ENCODE peak calls at places on chromosomes 2 and 18, in five cellular contexts. One of them, this sample, is unnamed. For H3K4me1, the result is how much of the 10 kb centered on the place peaks cover.

GRCh38 chr2:45741451-45741850 is 90.0 kb downstream of the PRKCE start:
- DNase-seq in CD4-positive, CD25-positive, alpha-beta regulatory T cell: no peak
- DNase-seq in naive thymus-derived CD4-positive, alpha-beta T cell: no peak
- DNase-seq in colonic mucosa: no peak
- DNase-seq in H9: no peak
- DNase-seq in this sample: no peak

GRCh38 chr2:176066645-176067586 is 16.8 kb downstream of the EVX2 start:
- DNase-seq in H9: peak
- DNase-seq in naive thymus-derived CD4-positive, alpha-beta T cell: no peak
- DNase-seq in CD4-positive, CD25-positive, alpha-beta regulatory T cell: no peak
- DNase-seq in colonic mucosa: no peak
- DNase-seq in this sample: no peak

GRCh38 chr2:57022496-57022895 is 838.7 kb downstream of the CCDC85A start:
- DNase-seq in CD4-positive, CD25-positive, alpha-beta regulatory T cell: no peak
- DNase-seq in H9: peak
- DNase-seq in colonic mucosa: no peak
- DNase-seq in naive thymus-derived CD4-positive, alpha-beta T cell: no peak
- DNase-seq in this sample: no peak

GRCh38 chr2:6644261-6644660 is 221.4 kb downstream of the CMPK2 start:
- DNase-seq in naive thymus-derived CD4-positive, alpha-beta T cell: no peak
- DNase-seq in CD4-positive, CD25-positive, alpha-beta regulatory T cell: no peak
- DNase-seq in H9: no peak
- DNase-seq in colonic mucosa: no peak
- DNase-seq in this sample: no peak

GRCh38 chr2:181746844-181747243 is 66.5 kb upstream of the NEUROD1 start:
- DNase-seq in CD4-positive, CD25-positive, alpha-beta regulatory T cell: no peak
- DNase-seq in colonic mucosa: no peak
- DNase-seq in H9: no peak
- DNase-seq in naive thymus-derived CD4-positive, alpha-beta T cell: no peak
- DNase-seq in this sample: no peak

GRCh38 chr2:55133467-55134315 is 83.4 kb upstream of the RTN4 start:
- DNase-seq in colonic mucosa: no peak
- DNase-seq in CD4-positive, CD25-positive, alpha-beta regulatory T cell: peak
- DNase-seq in H9: peak
- DNase-seq in naive thymus-derived CD4-positive, alpha-beta T cell: peak
- DNase-seq in this sample: no peak

GRCh38 chr2:234446404-234447076 is 50.3 kb downstream of the ARL4C start:
- DNase-seq in H9: no peak
- DNase-seq in CD4-positive, CD25-positive, alpha-beta regulatory T cell: peak
- DNase-seq in naive thymus-derived CD4-positive, alpha-beta T cell: peak
- DNase-seq in colonic mucosa: peak
- DNase-seq in this sample: peak

GRCh38 chr2:218733615-218734021 is 23.0 kb downstream of the TTLL4 start:
- DNase-seq in colonic mucosa: no peak
- DNase-seq in H9: no peak
- DNase-seq in CD4-positive, CD25-positive, alpha-beta regulatory T cell: no peak
- DNase-seq in naive thymus-derived CD4-positive, alpha-beta T cell: no peak
- DNase-seq in this sample: no peak

GRCh38 chr2:127043367-127044164 is 63.4 kb downstream of the BIN1 start:
- DNase-seq in naive thymus-derived CD4-positive, alpha-beta T cell: no peak
- DNase-seq in H9: no peak
- DNase-seq in CD4-positive, CD25-positive, alpha-beta regulatory T cell: no peak
- DNase-seq in colonic mucosa: no peak
- DNase-seq in this sample: no peak

GRCh38 chr2:40455661-40456060 is 3.8 kb upstream of the SLC8A1 start:
- DNase-seq in CD4-positive, CD25-positive, alpha-beta regulatory T cell: no peak
- DNase-seq in H9: no peak
- DNase-seq in colonic mucosa: no peak
- DNase-seq in naive thymus-derived CD4-positive, alpha-beta T cell: no peak
- DNase-seq in this sample: peak

GRCh38 chr2:74564222-74564621 is 9.7 kb downstream of the DOK1 start:
- DNase-seq in H9: no peak
- DNase-seq in CD4-positive, CD25-positive, alpha-beta regulatory T cell: no peak
- DNase-seq in naive thymus-derived CD4-positive, alpha-beta T cell: no peak
- DNase-seq in colonic mucosa: no peak
- DNase-seq in this sample: no peak

GRCh38 chr2:188725981-188726380 is 248.2 kb upstream of the COL3A1 start:
- DNase-seq in naive thymus-derived CD4-positive, alpha-beta T cell: no peak
- DNase-seq in H9: no peak
- DNase-seq in CD4-positive, CD25-positive, alpha-beta regulatory T cell: no peak
- DNase-seq in colonic mucosa: no peak
- DNase-seq in this sample: no peak

GRCh38 chr2:239108459-239108858 is 260.6 kb downstream of the TWIST2 start:
- DNase-seq in colonic mucosa: no peak
- DNase-seq in CD4-positive, CD25-positive, alpha-beta regulatory T cell: no peak
- DNase-seq in H9: no peak
- DNase-seq in naive thymus-derived CD4-positive, alpha-beta T cell: no peak
- DNase-seq in this sample: no peak

GRCh38 chr2:43132523-43133301 is 93.7 kb downstream of the ZFP36L2 start:
- DNase-seq in colonic mucosa: no peak
- DNase-seq in naive thymus-derived CD4-positive, alpha-beta T cell: no peak
- DNase-seq in H9: no peak
- DNase-seq in CD4-positive, CD25-positive, alpha-beta regulatory T cell: no peak
- DNase-seq in this sample: no peak
- H3K4me1 ChIP-seq in colonic mucosa: under half
- H3K4me1 ChIP-seq in naive thymus-derived CD4-positive, alpha-beta T cell: half or more
- H3K4me1 ChIP-seq in H9: under half
- H3K4me1 ChIP-seq in CD4-positive, CD25-positive, alpha-beta regulatory T cell: half or more
- H3K4me1 ChIP-seq in this sample: half or more

GRCh38 chr18:75204262-75204977 is 4.5 kb downstream of the PTGR3 start:
- DNase-seq in colonic mucosa: peak
- DNase-seq in CD4-positive, CD25-positive, alpha-beta regulatory T cell: no peak
- DNase-seq in naive thymus-derived CD4-positive, alpha-beta T cell: no peak
- DNase-seq in H9: peak
- DNase-seq in this sample: peak
- H3K4me1 ChIP-seq in colonic mucosa: under half
- H3K4me1 ChIP-seq in CD4-positive, CD25-positive, alpha-beta regulatory T cell: under half
- H3K4me1 ChIP-seq in naive thymus-derived CD4-positive, alpha-beta T cell: under half
- H3K4me1 ChIP-seq in H9: under half
- H3K4me1 ChIP-seq in this sample: under half

GRCh38 chr18:63320041-63320689 is 596 bp upstream of the BCL2 start:
- DNase-seq in H9: peak
- DNase-seq in naive thymus-derived CD4-positive, alpha-beta T cell: peak
- DNase-seq in colonic mucosa: peak
- DNase-seq in CD4-positive, CD25-positive, alpha-beta regulatory T cell: peak
- DNase-seq in this sample: peak
- H3K4me1 ChIP-seq in H9: under half
- H3K4me1 ChIP-seq in naive thymus-derived CD4-positive, alpha-beta T cell: under half
- H3K4me1 ChIP-seq in colonic mucosa: under half
- H3K4me1 ChIP-seq in CD4-positive, CD25-positive, alpha-beta regulatory T cell: under half
- H3K4me1 ChIP-seq in this sample: under half

GRCh38 chr2:191488135-191488534 is 189.8 kb upstream of the NABP1 start:
- DNase-seq in naive thymus-derived CD4-positive, alpha-beta T cell: no peak
- DNase-seq in H9: no peak
- DNase-seq in colonic mucosa: peak
- DNase-seq in CD4-positive, CD25-positive, alpha-beta regulatory T cell: no peak
- DNase-seq in this sample: no peak
- H3K4me1 ChIP-seq in naive thymus-derived CD4-positive, alpha-beta T cell: under half
- H3K4me1 ChIP-seq in H9: under half
- H3K4me1 ChIP-seq in colonic mucosa: under half
- H3K4me1 ChIP-seq in CD4-positive, CD25-positive, alpha-beta regulatory T cell: under half
- H3K4me1 ChIP-seq in this sample: under half

DNA sequence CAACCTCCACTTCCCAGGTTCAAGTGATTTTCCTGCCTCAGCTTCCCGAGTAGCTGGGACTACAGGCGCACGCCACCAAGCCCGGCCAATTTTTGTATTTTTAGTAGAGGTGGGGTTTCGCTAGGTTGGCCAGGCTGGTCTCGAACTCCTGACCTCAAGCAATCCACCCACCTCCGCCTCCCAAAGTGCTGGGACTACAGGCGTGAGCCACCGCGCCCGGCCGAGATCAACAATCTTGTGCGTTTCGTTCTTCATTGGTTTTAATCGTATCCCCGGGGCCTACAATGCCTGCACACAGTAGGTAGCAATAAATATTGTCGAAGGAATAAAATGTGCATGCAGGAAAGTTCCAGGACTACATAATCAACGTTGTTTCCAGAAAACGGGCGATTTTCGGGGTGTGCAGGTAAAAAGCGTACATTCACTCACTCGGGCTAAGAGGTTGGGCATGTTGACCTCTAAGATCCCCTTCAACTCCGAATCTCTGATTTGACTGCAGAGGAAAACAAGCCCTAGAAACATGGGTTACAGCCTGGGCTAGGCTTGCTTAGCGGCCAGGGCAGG is 2.7 kb upstream of the SOS1 start:
- DNase-seq in naive thymus-derived CD4-positive, alpha-beta T cell: no peak
- DNase-seq in CD4-positive, CD25-positive, alpha-beta regulatory T cell: no peak
- DNase-seq in H9: no peak
- DNase-seq in colonic mucosa: no peak
- DNase-seq in this sample: no peak
- H3K4me1 ChIP-seq in naive thymus-derived CD4-positive, alpha-beta T cell: under half
- H3K4me1 ChIP-seq in CD4-positive, CD25-positive, alpha-beta regulatory T cell: half or more
- H3K4me1 ChIP-seq in H9: under half
- H3K4me1 ChIP-seq in colonic mucosa: under half
- H3K4me1 ChIP-seq in this sample: under half

DNA sequence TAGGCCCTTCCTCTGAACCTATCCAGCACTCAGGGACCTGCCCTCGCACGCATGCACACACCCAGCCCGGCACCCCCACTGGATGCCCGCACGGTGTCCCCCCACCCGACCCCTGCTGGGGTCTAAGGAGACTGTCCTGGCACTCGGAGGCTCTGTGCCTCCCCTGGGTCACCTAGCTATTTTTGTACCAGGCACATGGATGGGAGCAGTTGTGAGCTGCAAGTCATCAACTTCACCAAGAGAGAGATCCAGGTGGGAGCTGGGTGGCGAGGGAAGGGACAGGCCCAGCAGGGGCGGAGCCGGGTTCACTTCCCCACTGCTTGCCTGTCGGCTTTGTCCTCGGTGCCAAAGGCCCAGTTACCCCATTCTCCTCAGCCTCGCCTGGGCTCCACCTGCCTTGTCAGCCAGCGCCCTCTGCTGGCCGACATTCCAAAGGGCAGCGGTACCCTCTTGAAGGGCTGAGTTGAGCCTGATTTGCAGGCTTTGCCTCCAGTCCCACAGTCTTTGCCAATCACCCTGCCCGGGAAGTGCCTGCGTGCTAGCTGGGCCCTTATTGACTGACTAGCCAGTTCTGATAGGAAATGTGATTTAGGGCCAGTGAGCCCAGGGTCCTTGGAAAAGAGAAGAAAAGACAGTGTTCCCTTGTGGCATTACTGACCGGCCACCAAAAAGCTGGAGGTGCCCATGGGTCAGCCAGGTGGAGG is 5.8 kb downstream of the NT5DC4 start:
- DNase-seq in CD4-positive, CD25-positive, alpha-beta regulatory T cell: peak
- DNase-seq in H9: peak
- DNase-seq in colonic mucosa: peak
- DNase-seq in naive thymus-derived CD4-positive, alpha-beta T cell: peak
- DNase-seq in this sample: peak
- H3K4me1 ChIP-seq in CD4-positive, CD25-positive, alpha-beta regulatory T cell: under half
- H3K4me1 ChIP-seq in H9: under half
- H3K4me1 ChIP-seq in colonic mucosa: under half
- H3K4me1 ChIP-seq in naive thymus-derived CD4-positive, alpha-beta T cell: under half
- H3K4me1 ChIP-seq in this sample: under half

GRCh38 chr2:28753043-28753683 is 1.5 kb downstream of the PPP1CB start:
- DNase-seq in CD4-positive, CD25-positive, alpha-beta regulatory T cell: peak
- DNase-seq in H9: no peak
- DNase-seq in naive thymus-derived CD4-positive, alpha-beta T cell: peak
- DNase-seq in colonic mucosa: peak
- DNase-seq in this sample: peak
- H3K4me1 ChIP-seq in CD4-positive, CD25-positive, alpha-beta regulatory T cell: half or more
- H3K4me1 ChIP-seq in H9: under half
- H3K4me1 ChIP-seq in naive thymus-derived CD4-positive, alpha-beta T cell: under half
- H3K4me1 ChIP-seq in colonic mucosa: under half
- H3K4me1 ChIP-seq in this sample: half or more

GRCh38 chr18:26046419-26047077 is 43.9 kb downstream of the SS18 start:
- DNase-seq in naive thymus-derived CD4-positive, alpha-beta T cell: no peak
- DNase-seq in H9: no peak
- DNase-seq in colonic mucosa: no peak
- DNase-seq in CD4-positive, CD25-positive, alpha-beta regulatory T cell: no peak
- DNase-seq in this sample: no peak

GRCh38 chr18:26056291-26056690 is 34.1 kb downstream of the SS18 start:
- DNase-seq in naive thymus-derived CD4-positive, alpha-beta T cell: no peak
- DNase-seq in H9: no peak
- DNase-seq in CD4-positive, CD25-positive, alpha-beta regulatory T cell: no peak
- DNase-seq in colonic mucosa: no peak
- DNase-seq in this sample: no peak

GRCh38 chr18:26051845-26052244 is 38.6 kb downstream of the SS18 start:
- DNase-seq in H9: no peak
- DNase-seq in CD4-positive, CD25-positive, alpha-beta regulatory T cell: no peak
- DNase-seq in naive thymus-derived CD4-positive, alpha-beta T cell: no peak
- DNase-seq in colonic mucosa: no peak
- DNase-seq in this sample: no peak

GRCh38 chr18:26057208-26057821 is 33.1 kb downstream of the SS18 start:
- DNase-seq in naive thymus-derived CD4-positive, alpha-beta T cell: no peak
- DNase-seq in colonic mucosa: no peak
- DNase-seq in H9: no peak
- DNase-seq in CD4-positive, CD25-positive, alpha-beta regulatory T cell: no peak
- DNase-seq in this sample: no peak

GRCh38 chr18:26052497-26052896 is 37.9 kb downstream of the SS18 start:
- DNase-seq in naive thymus-derived CD4-positive, alpha-beta T cell: no peak
- DNase-seq in colonic mucosa: no peak
- DNase-seq in CD4-positive, CD25-positive, alpha-beta regulatory T cell: no peak
- DNase-seq in H9: no peak
- DNase-seq in this sample: no peak
- H3K4me1 ChIP-seq in naive thymus-derived CD4-positive, alpha-beta T cell: under half
- H3K4me1 ChIP-seq in colonic mucosa: under half
- H3K4me1 ChIP-seq in CD4-positive, CD25-positive, alpha-beta regulatory T cell: under half
- H3K4me1 ChIP-seq in H9: under half
- H3K4me1 ChIP-seq in this sample: under half

DNA sequence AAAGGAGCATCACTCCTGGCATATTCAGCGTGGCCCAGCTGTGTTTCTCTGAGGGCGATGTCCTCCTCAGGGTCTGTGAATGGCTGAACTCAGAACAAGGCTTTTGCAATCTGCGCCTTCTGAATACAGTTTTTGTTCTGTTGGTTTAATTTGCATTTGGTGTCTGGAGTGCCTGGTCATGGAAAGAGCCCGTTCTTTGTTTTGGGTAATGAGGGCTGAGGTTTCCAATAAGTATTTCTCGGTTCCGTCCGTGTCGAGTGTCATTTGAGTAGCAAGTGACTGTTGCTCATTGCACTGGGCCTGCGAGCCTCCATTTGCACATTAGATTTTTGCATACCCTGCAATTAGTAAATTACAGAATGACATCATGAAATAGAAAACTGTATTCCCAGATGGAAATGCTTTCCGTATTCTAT is 57.3 kb downstream of the NEDD4L start:
- DNase-seq in colonic mucosa: no peak
- DNase-seq in H9: no peak
- DNase-seq in CD4-positive, CD25-positive, alpha-beta regulatory T cell: no peak
- DNase-seq in naive thymus-derived CD4-positive, alpha-beta T cell: no peak
- DNase-seq in this sample: no peak
- H3K4me1 ChIP-seq in colonic mucosa: under half
- H3K4me1 ChIP-seq in H9: under half
- H3K4me1 ChIP-seq in CD4-positive, CD25-positive, alpha-beta regulatory T cell: under half
- H3K4me1 ChIP-seq in naive thymus-derived CD4-positive, alpha-beta T cell: under half
- H3K4me1 ChIP-seq in this sample: under half

GRCh38 chr2:159119652-159120257 is 151.3 kb downstream of the TANC1 start:
- DNase-seq in naive thymus-derived CD4-positive, alpha-beta T cell: no peak
- DNase-seq in H9: no peak
- DNase-seq in colonic mucosa: no peak
- DNase-seq in CD4-positive, CD25-positive, alpha-beta regulatory T cell: no peak
- DNase-seq in this sample: no peak
- H3K4me1 ChIP-seq in naive thymus-derived CD4-positive, alpha-beta T cell: under half
- H3K4me1 ChIP-seq in H9: under half
- H3K4me1 ChIP-seq in colonic mucosa: under half
- H3K4me1 ChIP-seq in CD4-positive, CD25-positive, alpha-beta regulatory T cell: under half
- H3K4me1 ChIP-seq in this sample: under half

This sample was measured in upper lobe of right lung.